ENCODE peak calls at places on chromosomes 4 and X, in eight cellular contexts. Y is adrenal gland, V is glutamatergic neuron, S is GM12865, K is activated B cell treated with CpG ODN at 0.5 μM for 24 hours, F is dorsolateral prefrontal cortex, G is spleen, M is colonic mucosa. H is an unnamed sample.
A peak's percentile ranks its signal among the peaks of the same experiment; 100 is the strongest.

GRCh38 chr4:40594261-40595178 is 35.1 kb downstream of the RBM47 start:
- DNase-seq in Y (peak; percentile 86), V (no peak), S (no peak), K (no peak), F (no peak), G (no peak), M (no peak), H (no peak)

GRCh38 chr4:144611850-144612249 is 34.1 kb upstream of the HHIP start:
- DNase-seq in Y (no peak), V (peak; percentile 31), S (peak; percentile 18), K (no peak), F (peak; percentile 10), G (no peak), M (no peak), H (no peak)

GRCh38 chrX:46611658-46612362 is 38.2 kb downstream of the CHST7 start:
- DNase-seq in Y (no peak), V (no peak), S (no peak), K (no peak), F (no peak), G (no peak), M (no peak), H (no peak)

GRCh38 chrX:69155786-69156520 is 9.3 kb downstream of the PJA1 start:
- DNase-seq in Y (no peak), V (no peak), S (no peak), K (no peak), F (no peak), G (no peak), M (peak; percentile 13), H (no peak)

GRCh38 chrX:53476371-53476770 is 42.2 kb upstream of the HSD17B10 start:
- DNase-seq in Y (no peak), V (no peak), S (no peak), K (no peak), F (no peak), G (no peak), M (no peak), H (no peak)

GRCh38 chrX:53481816-53482485 is 47.8 kb upstream of the HSD17B10 start:
- DNase-seq in Y (peak; percentile 79), V (peak; percentile 49), S (peak; percentile 57), K (peak; percentile 12), F (peak; percentile 22), G (no peak), M (peak; percentile 73), H (no peak)

GRCh38 chrX:74295102-74295501 is 8.9 kb upstream of the ZCCHC13 start:
- DNase-seq in Y (no peak), V (no peak), S (no peak), K (no peak), F (no peak), G (no peak), M (no peak), H (no peak)

GRCh38 chr4:41430796-41431195 is 107.2 kb upstream of the LIMCH1 start:
- DNase-seq in Y (no peak), V (no peak), S (no peak), K (no peak), F (no peak), G (no peak), M (no peak), H (no peak)

DNA sequence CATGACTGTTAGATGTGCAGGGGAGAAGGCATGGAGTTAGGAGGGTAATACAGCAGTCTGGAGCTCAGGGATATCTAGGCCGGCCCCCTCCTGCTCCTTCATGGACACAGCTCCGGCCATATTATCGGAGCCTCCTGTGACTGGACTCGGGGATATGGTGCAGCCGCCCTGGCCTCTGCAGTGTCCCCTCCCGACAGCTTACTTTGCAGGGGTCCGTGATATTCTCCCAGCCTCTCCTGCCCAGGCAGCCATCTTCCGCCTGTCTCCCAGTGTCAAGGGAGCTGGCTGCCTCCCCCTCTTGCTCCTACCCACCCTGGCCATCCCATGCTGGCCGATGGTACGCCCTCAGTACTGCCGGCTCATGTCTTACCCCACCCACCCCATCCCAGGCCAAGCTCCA is 19.9 kb upstream of the RNF4 start:
- DNase-seq in Y (no peak), V (no peak), S (no peak), K (no peak), F (no peak), G (no peak), M (no peak), H (no peak)
- TF ChIP-seq CTCF in Y (no peak), V (no peak), S (no peak), K (no peak), F (no peak), G (no peak), M (no peak), H (no peak)

DNA sequence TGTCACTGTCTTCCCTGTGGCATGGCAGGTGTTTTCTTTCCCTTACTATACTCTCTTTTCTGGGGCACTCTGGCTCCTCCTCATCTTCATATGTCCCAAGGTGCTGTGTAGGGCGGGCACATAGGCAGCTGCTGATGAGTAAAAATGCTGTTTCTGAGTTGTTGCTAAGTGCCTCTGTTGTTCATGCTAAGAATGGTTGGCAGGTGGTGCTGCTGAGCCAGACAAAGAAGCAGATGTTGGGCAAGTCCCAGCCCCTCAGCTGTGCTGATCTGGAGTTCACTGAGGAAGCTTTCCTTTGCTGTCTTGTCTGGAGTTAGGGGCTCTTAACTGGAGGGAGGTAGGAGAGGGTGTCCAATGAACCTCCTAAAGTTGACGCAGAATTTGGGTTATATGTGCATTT is 40.6 kb downstream of the HADH start:
- DNase-seq in Y (peak; percentile 80), V (peak; percentile 60), S (peak; percentile 82), K (no peak), F (no peak), G (no peak), M (peak; percentile 24), H (peak; percentile 49)
- TF ChIP-seq CTCF in Y (peak; percentile 39), V (peak; percentile 17), S (peak; percentile 64), K (no peak), F (peak; percentile 40), G (peak; percentile 57), M (no peak), H (no peak)

GRCh38 chr4:55004831-55005230 is 120.6 kb downstream of the KDR start:
- DNase-seq in Y (no peak), V (no peak), S (no peak), K (no peak), F (no peak), G (no peak), M (no peak), H (no peak)

GRCh38 chr4:55010550-55010949 is 114.8 kb downstream of the KDR start:
- DNase-seq in Y (no peak), V (no peak), S (no peak), K (no peak), F (no peak), G (no peak), M (no peak), H (no peak)

GRCh38 chr4:55012363-55013255 is 112.8 kb downstream of the KDR start:
- DNase-seq in Y (no peak), V (no peak), S (no peak), K (no peak), F (no peak), G (no peak), M (no peak), H (no peak)

GRCh38 chr4:55005910-55006309 is 119.5 kb downstream of the KDR start:
- DNase-seq in Y (no peak), V (no peak), S (no peak), K (no peak), F (no peak), G (no peak), M (no peak), H (no peak)

DNA sequence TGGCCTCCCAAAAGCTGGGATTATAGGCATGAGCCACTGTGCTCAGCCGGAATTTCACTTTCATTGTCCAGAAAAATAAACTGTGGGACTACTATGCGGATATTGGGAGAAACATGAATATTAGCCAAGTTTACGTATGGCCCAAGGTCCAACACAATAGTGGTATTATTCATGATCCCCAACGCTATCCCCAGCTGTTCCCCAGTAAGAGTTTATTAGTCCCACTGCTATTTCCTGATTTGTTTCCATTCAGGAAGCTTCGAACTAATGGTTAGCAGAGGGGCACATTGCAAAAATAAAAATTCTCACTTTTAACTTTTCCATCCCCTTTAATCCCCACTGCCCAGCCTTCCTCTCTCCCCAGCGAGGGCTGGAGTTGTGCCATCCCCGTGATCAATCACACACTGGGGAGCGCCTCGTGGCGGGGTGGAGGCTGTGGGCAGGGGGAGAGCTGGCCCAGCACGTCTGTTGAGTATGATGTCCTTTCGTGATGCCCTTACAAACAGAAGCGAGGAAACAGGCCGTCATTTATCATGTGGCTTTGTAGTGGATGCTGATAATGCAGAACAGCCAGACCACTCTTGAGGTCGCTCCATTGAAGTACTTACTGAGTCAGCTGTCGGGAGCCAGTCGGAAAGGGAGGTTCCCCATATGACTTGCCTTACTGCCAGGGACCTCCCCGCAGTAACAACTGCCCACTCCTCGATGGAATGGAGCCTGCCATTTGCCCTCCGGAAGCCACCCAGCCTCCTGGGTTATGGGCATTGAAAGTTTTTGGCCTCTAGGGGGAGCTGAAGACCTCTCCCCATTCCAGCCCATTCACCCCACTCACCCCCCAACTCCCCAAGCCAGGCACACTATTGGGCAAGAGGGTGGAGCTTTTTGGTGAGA is 117.0 kb downstream of the KDR start:
- DNase-seq in Y (peak; percentile 59), V (no peak), S (no peak), K (no peak), F (no peak), G (no peak), M (no peak), H (peak; percentile 9)
- TF ChIP-seq CTCF in Y (no peak), V (peak; percentile 16), S (peak; percentile 31), K (no peak), F (no peak), G (no peak), M (no peak), H (peak; percentile 24)

DNA sequence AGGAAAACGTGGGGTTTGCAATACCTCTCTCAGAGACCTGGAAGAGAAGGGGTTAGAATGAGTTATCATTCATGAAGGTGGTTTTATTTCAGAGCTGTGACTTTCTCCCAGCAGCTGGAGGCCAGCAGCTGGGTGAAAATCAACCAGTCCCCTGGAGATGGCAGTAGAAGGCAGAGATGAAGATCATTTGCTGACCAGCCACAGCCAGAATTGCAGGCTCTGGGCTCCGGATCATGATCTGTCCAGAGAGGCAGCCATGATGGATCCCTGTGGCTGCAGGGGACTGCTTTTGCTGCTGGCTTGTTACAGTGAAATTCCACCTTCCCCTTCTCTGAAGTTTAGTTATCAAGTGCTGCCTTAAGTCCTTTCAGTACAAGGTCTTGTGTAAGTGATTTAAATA is 46.9 kb upstream of the TAB3 start:
- DNase-seq in Y (peak; percentile 48), V (peak; percentile 10), S (peak; percentile 0), K (no peak), F (no peak), G (no peak), M (peak; percentile 31), H (no peak)
- TF ChIP-seq CTCF in Y (no peak), V (no peak), S (no peak), K (no peak), F (no peak), G (no peak), M (no peak), H (no peak)

GRCh38 chr4:148021706-148022105 is 289.8 kb downstream of the ARHGAP10 start:
- DNase-seq in Y (no peak), V (no peak), S (no peak), K (no peak), F (no peak), G (no peak), M (no peak), H (no peak)
- TF ChIP-seq CTCF in Y (no peak), V (no peak), S (no peak), K (no peak), F (no peak), G (no peak), M (no peak), H (no peak)

DNA sequence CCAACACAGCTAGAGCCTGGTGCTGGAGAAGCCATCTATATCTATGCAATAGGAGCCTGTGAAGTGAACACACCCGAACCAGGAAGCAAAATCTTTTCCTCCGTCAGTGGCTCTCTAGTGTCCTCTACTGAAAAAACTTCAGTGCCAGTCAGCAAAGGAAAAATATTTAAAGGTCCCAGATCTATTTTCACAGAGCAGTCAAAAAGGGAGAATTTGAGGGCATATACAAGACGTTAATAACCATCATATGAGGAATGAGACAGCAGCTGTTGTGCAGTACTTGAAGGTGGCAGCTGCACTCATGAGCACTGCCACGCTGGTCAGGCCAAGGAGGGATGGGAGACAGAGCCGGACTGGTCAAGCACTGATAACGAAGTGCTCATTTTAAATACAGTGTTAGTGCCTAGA is 14.4 kb downstream of the MCUB start:
- DNase-seq in Y (no peak), V (no peak), S (no peak), K (no peak), F (no peak), G (no peak), M (peak; percentile 28), H (no peak)
- TF ChIP-seq CTCF in Y (no peak), V (no peak), S (no peak), K (no peak), F (no peak), G (peak; percentile 28), M (peak; percentile 29), H (peak; percentile 10)

H was measured in HL-60.